ENCODE peak calls at places on chromosomes 13 and 19, in nine cellular contexts. One of them, this sample, is unnamed.

GRCh38 chr19:30222428-30222873 is 149.7 kb upstream of the ZNF536 start:
- DNase-seq in cerebellum: no peak
- DNase-seq in NAMALWA: peak
- DNase-seq in AG08395: peak
- DNase-seq in amniotic stem cell: no peak
- DNase-seq in sigmoid colon: no peak
- DNase-seq in Jurkat, Clone E6-1: no peak
- DNase-seq in activated T-helper 1 cell treated with Interleukin-2 at 50 U/mL for 16 hours: no peak
- DNase-seq in Caki2: no peak
- DNase-seq in this sample: no peak

GRCh38 chr19:1177322-1178114 is 3.5 kb upstream of the SBNO2 start:
- DNase-seq in cerebellum: no peak
- DNase-seq in NAMALWA: no peak
- DNase-seq in AG08395: peak
- DNase-seq in amniotic stem cell: peak
- DNase-seq in sigmoid colon: peak
- DNase-seq in Jurkat, Clone E6-1: no peak
- DNase-seq in activated T-helper 1 cell treated with Interleukin-2 at 50 U/mL for 16 hours: no peak
- DNase-seq in Caki2: peak
- DNase-seq in this sample: no peak

GRCh38 chr19:13100031-13100588 is 2.5 kb downstream of the LYL1 start:
- DNase-seq in cerebellum: no peak
- DNase-seq in NAMALWA: peak
- DNase-seq in AG08395: no peak
- DNase-seq in amniotic stem cell: no peak
- DNase-seq in sigmoid colon: no peak
- DNase-seq in Jurkat, Clone E6-1: peak
- DNase-seq in activated T-helper 1 cell treated with Interleukin-2 at 50 U/mL for 16 hours: peak
- DNase-seq in Caki2: no peak
- DNase-seq in this sample: no peak

GRCh38 chr19:2416321-2417097 is 10.9 kb downstream of the TIMM13 start:
- DNase-seq in cerebellum: no peak
- DNase-seq in NAMALWA: peak
- DNase-seq in AG08395: no peak
- DNase-seq in amniotic stem cell: no peak
- DNase-seq in sigmoid colon: no peak
- DNase-seq in Jurkat, Clone E6-1: no peak
- DNase-seq in activated T-helper 1 cell treated with Interleukin-2 at 50 U/mL for 16 hours: no peak
- DNase-seq in Caki2: no peak
- DNase-seq in this sample: no peak

GRCh38 chr13:101700598-101700997 is 248.1 kb downstream of the ITGBL1 start:
- DNase-seq in cerebellum: no peak
- DNase-seq in NAMALWA: no peak
- DNase-seq in AG08395: no peak
- DNase-seq in amniotic stem cell: no peak
- DNase-seq in sigmoid colon: no peak
- DNase-seq in Jurkat, Clone E6-1: no peak
- DNase-seq in activated T-helper 1 cell treated with Interleukin-2 at 50 U/mL for 16 hours: no peak
- DNase-seq in Caki2: no peak
- DNase-seq in this sample: no peak

GRCh38 chr19:47106819-47107200 is 6.8 kb downstream of the ZC3H4 start:
- DNase-seq in cerebellum: no peak
- DNase-seq in NAMALWA: no peak
- DNase-seq in AG08395: no peak
- DNase-seq in amniotic stem cell: no peak
- DNase-seq in sigmoid colon: no peak
- DNase-seq in Jurkat, Clone E6-1: no peak
- DNase-seq in activated T-helper 1 cell treated with Interleukin-2 at 50 U/mL for 16 hours: no peak
- DNase-seq in Caki2: no peak
- DNase-seq in this sample: no peak

GRCh38 chr13:35475131-35475959 is 1.1 kb downstream of the MAB21L1 start:
- DNase-seq in cerebellum: no peak
- DNase-seq in NAMALWA: no peak
- DNase-seq in AG08395: peak
- DNase-seq in amniotic stem cell: no peak
- DNase-seq in sigmoid colon: peak
- DNase-seq in Jurkat, Clone E6-1: no peak
- DNase-seq in activated T-helper 1 cell treated with Interleukin-2 at 50 U/mL for 16 hours: no peak
- DNase-seq in Caki2: no peak
- DNase-seq in this sample: no peak

GRCh38 chr19:1864480-1865171 is 1.2 kb upstream of the KLF16 start:
- DNase-seq in cerebellum: peak
- DNase-seq in NAMALWA: peak
- DNase-seq in AG08395: peak
- DNase-seq in amniotic stem cell: no peak
- DNase-seq in sigmoid colon: peak
- DNase-seq in Jurkat, Clone E6-1: no peak
- DNase-seq in activated T-helper 1 cell treated with Interleukin-2 at 50 U/mL for 16 hours: no peak
- DNase-seq in Caki2: peak
- DNase-seq in this sample: no peak

GRCh38 chr13:58884810-58885209 is 1253.3 kb downstream of the PCDH17 start:
- DNase-seq in cerebellum: no peak
- DNase-seq in NAMALWA: no peak
- DNase-seq in AG08395: no peak
- DNase-seq in amniotic stem cell: no peak
- DNase-seq in sigmoid colon: no peak
- DNase-seq in Jurkat, Clone E6-1: no peak
- DNase-seq in activated T-helper 1 cell treated with Interleukin-2 at 50 U/mL for 16 hours: no peak
- DNase-seq in Caki2: no peak
- DNase-seq in this sample: no peak

GRCh38 chr13:27379126-27379525 is 45.3 kb upstream of the GTF3A start:
- DNase-seq in cerebellum: no peak
- DNase-seq in NAMALWA: no peak
- DNase-seq in AG08395: no peak
- DNase-seq in amniotic stem cell: no peak
- DNase-seq in sigmoid colon: no peak
- DNase-seq in Jurkat, Clone E6-1: no peak
- DNase-seq in activated T-helper 1 cell treated with Interleukin-2 at 50 U/mL for 16 hours: no peak
- DNase-seq in Caki2: no peak
- DNase-seq in this sample: no peak

GRCh38 chr19:17086129-17086528 is 10.6 kb downstream of the MYO9B start:
- DNase-seq in cerebellum: no peak
- DNase-seq in NAMALWA: no peak
- DNase-seq in AG08395: no peak
- DNase-seq in amniotic stem cell: no peak
- DNase-seq in sigmoid colon: no peak
- DNase-seq in Jurkat, Clone E6-1: no peak
- DNase-seq in activated T-helper 1 cell treated with Interleukin-2 at 50 U/mL for 16 hours: no peak
- DNase-seq in Caki2: no peak
- DNase-seq in this sample: no peak

GRCh38 chr19:54937926-54938325 is 9.4 kb downstream of the NLRP7 start:
- DNase-seq in cerebellum: no peak
- DNase-seq in NAMALWA: peak
- DNase-seq in AG08395: no peak
- DNase-seq in amniotic stem cell: no peak
- DNase-seq in sigmoid colon: no peak
- DNase-seq in Jurkat, Clone E6-1: no peak
- DNase-seq in activated T-helper 1 cell treated with Interleukin-2 at 50 U/mL for 16 hours: no peak
- DNase-seq in Caki2: no peak
- DNase-seq in this sample: no peak

This sample was measured in T-helper 17 cell.